ENCODE peak calls at places on chromosome 5, in five cellular contexts. U is A673; O is HCT116; Q is naive thymus-derived CD4-positive, alpha-beta T cell; D is ovary. B is an unnamed sample. For H3K4me1, the result is how much of the 10 kb centered on the place peaks cover.

GRCh38 chr5:102801375-102801774 is 46.3 kb downstream of the PAM start:
- DNase-seq in U (peak), O (no peak), D (no peak), Q (peak), B (peak)

GRCh38 chr5:133353741-133354140 is 258.6 kb downstream of the FSTL4 start:
- DNase-seq in Q (no peak), U (no peak), O (no peak), D (no peak), B (no peak)

GRCh38 chr5:122704247-122705036 is 70.4 kb upstream of the SNX2 start:
- DNase-seq in Q (peak), O (peak), U (peak), D (no peak), B (no peak)

GRCh38 chr5:107743357-107744000 is 72.7 kb upstream of the EFNA5 start:
- DNase-seq in O (no peak), Q (no peak), U (peak), D (no peak), B (no peak)

GRCh38 chr5:133294380-133294779 is 242.6 kb downstream of the HSPA4 start:
- DNase-seq in Q (no peak), D (no peak), O (no peak), U (no peak), B (no peak)

GRCh38 chr5:3157214-3157613 is 405.7 kb upstream of the IRX2 start:
- DNase-seq in O (no peak), D (no peak), U (no peak), Q (no peak), B (no peak)

GRCh38 chr5:76548525-76549229 is 74.5 kb downstream of the F2RL2 start:
- DNase-seq in Q (no peak), U (no peak), O (no peak), D (no peak), B (no peak)

GRCh38 chr5:142016576-142016975 is 3.7 kb upstream of the GNPDA1 start:
- DNase-seq in O (no peak), D (no peak), Q (no peak), U (no peak), B (no peak)

GRCh38 chr5:40503438-40503837 is 176.3 kb upstream of the PTGER4 start:
- DNase-seq in O (no peak), Q (peak), D (no peak), U (no peak), B (no peak)

GRCh38 chr5:15774632-15775031 is 274.7 kb downstream of the FBXL7 start:
- DNase-seq in Q (no peak), D (no peak), O (no peak), U (no peak), B (no peak)

GRCh38 chr5:135864503-135865443 is 30.3 kb downstream of the SLC25A48 start:
- DNase-seq in O (no peak), Q (no peak), U (no peak), D (no peak), B (no peak)

GRCh38 chr5:68395844-68396523 is 180.4 kb downstream of the PIK3R1 start:
- DNase-seq in U (no peak), O (no peak), D (no peak), Q (no peak), B (no peak)

DNA sequence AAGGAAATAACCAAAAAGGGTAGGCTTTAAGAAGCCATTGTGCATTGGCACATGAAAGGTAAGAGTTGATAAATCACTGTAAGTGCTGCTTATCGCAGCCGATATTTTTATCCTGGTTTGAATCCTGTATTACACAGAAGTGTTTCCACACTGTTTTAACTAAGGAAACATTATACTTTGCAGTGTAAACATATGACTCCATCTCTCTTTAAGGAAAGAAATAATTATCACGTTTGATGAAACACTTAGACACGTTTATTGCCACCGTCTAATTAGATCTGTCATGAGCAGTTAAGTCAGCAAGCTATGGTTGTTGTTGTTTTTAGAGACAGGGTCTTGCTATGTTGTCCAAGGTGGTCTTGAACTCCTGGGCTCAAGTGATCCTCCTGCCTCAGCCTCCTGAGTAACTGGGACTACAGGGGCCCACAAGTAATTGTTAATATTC is 85.7 kb upstream of the TNFAIP8 start:
- DNase-seq in U (no peak), Q (no peak), D (no peak), O (no peak), B (no peak)
- H3K4me1 ChIP-seq in U (under half), Q (under half), D (under half), O (under half), B (half or more)

GRCh38 chr5:12952409-12952808 is 992.1 kb downstream of the DNAH5 start:
- DNase-seq in O (no peak), U (no peak), Q (no peak), D (no peak), B (no peak)
- H3K4me3 ChIP-seq in O (no peak), U (no peak), Q (no peak), D (no peak), B (no peak)

GRCh38 chr5:132206782-132207181 is 20.9 kb downstream of the P4HA2 start:
- DNase-seq in Q (no peak), D (no peak), O (no peak), U (no peak), B (no peak)

GRCh38 chr5:132204330-132204729 is 23.3 kb downstream of the P4HA2 start:
- DNase-seq in U (no peak), Q (no peak), O (no peak), D (no peak), B (peak)

GRCh38 chr5:132204736-132205135 is 22.9 kb downstream of the P4HA2 start:
- DNase-seq in D (no peak), Q (no peak), O (no peak), U (no peak), B (no peak)

GRCh38 chr5:132203916-132204315 is 23.7 kb downstream of the P4HA2 start:
- DNase-seq in U (no peak), O (no peak), Q (no peak), D (no peak), B (no peak)

DNA sequence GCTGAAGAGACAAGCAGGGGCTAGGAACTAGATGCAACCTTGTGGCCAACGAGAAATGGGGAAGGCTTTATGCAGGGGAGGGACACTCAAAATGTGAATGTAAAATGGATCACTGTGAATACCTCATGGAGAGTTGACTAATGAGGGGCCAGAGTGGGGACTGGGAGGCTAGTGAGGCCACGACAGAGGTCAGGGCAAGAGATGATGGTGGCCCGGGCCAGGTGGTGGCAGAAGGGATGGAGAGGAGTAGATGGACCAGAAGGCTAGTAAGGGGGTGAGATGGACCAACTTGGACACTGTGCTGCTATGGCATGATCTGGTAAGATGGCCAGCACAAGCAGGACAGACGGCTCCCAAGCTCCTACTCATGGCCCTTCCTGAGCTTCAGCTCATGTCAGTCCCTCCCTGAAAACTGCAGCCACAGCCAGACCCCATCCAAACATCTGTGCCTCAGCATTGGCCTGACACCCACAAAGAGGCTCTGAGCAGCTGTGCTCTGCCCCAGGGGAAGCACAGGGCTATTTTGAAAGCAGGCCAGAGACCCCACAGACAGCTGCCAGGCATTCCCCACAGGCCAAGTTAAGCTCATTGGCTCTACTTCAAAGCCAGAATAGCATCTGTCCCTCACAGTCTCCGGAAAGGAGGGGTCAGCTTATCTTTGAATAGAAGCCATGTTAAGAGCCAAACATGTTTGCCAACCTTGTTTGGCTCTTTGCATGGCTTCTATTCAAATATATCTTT is 22.1 kb downstream of the P4HA2 start:
- DNase-seq in U (no peak), O (no peak), Q (no peak), D (no peak), B (no peak)
- H3K4me1 ChIP-seq in U (under half), O (under half), Q (under half), D (under half), B (under half)

GRCh38 chr5:59424515-59424914 is 469.0 kb downstream of the PDE4D start:
- DNase-seq in U (no peak), Q (no peak), D (no peak), O (no peak), B (no peak)

GRCh38 chr5:59416441-59416840 is 477.1 kb downstream of the PDE4D start:
- DNase-seq in O (no peak), D (no peak), Q (no peak), U (no peak), B (no peak)

GRCh38 chr5:59423021-59423420 is 470.5 kb downstream of the PDE4D start:
- DNase-seq in U (no peak), Q (no peak), D (no peak), O (no peak), B (no peak)

GRCh38 chr5:59418766-59419165 is 474.8 kb downstream of the PDE4D start:
- DNase-seq in U (no peak), D (no peak), O (no peak), Q (no peak), B (no peak)

GRCh38 chr5:59422026-59422941 is 471.2 kb downstream of the PDE4D start:
- DNase-seq in D (no peak), U (no peak), O (no peak), Q (no peak), B (no peak)
- H3K4me3 ChIP-seq in D (no peak), U (no peak), O (no peak), Q (no peak), B (no peak)

GRCh38 chr5:10565785-10566506 is 2.1 kb downstream of the ANKRD33B start:
- DNase-seq in D (no peak), Q (no peak), O (no peak), U (no peak), B (no peak)
- H3K4me1 ChIP-seq in D (under half), Q (under half), O (half or more), U (under half), B (under half)

DNA sequence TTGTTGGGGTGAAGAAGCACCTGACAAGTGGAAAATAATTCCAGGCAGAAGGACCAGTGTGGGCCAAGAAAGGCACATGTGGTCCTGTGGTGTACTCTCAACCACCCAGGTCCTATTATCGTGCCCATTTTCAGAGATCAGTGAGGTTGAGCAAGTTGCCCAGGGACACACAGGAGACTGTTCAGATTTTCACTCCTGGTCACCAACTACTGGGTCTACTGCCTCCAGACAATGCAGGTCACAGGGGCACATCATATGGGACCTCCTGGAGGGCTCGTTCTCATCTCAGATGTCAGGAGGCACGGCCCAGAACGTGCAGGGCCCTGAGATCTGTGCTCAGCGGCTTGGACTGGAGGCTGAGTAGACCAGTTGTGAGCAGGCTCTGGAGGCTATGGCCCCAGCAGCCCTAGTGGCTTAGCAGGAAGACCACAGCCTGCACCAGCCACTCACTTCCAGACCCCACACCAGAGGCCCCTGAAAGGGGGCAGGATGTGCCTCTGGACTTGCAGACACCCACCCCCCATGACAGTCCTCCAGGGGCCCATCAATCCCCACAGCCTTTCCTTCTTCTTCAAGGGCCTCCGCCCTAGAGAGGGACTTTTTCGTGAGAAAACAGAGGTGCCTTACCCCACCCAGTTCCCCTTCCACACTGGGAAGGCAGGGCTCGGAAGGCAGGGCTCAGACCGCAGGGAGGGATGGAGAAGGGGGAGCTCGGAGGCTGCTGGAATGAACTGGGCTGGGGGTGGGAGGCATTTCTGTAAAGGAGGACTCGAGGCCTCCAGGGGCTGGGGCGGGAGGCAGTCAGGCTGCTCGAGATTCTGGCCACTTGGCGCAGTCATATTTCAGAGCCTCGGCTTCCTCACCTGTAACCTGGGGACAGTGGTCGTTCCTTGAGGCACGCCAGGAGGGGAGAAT is 82.7 kb upstream of the NEURL1B start:
- DNase-seq in Q (no peak), U (no peak), D (no peak), O (no peak), B (no peak)
- H3K4me3 ChIP-seq in Q (no peak), U (no peak), D (peak), O (no peak), B (no peak)

DNA sequence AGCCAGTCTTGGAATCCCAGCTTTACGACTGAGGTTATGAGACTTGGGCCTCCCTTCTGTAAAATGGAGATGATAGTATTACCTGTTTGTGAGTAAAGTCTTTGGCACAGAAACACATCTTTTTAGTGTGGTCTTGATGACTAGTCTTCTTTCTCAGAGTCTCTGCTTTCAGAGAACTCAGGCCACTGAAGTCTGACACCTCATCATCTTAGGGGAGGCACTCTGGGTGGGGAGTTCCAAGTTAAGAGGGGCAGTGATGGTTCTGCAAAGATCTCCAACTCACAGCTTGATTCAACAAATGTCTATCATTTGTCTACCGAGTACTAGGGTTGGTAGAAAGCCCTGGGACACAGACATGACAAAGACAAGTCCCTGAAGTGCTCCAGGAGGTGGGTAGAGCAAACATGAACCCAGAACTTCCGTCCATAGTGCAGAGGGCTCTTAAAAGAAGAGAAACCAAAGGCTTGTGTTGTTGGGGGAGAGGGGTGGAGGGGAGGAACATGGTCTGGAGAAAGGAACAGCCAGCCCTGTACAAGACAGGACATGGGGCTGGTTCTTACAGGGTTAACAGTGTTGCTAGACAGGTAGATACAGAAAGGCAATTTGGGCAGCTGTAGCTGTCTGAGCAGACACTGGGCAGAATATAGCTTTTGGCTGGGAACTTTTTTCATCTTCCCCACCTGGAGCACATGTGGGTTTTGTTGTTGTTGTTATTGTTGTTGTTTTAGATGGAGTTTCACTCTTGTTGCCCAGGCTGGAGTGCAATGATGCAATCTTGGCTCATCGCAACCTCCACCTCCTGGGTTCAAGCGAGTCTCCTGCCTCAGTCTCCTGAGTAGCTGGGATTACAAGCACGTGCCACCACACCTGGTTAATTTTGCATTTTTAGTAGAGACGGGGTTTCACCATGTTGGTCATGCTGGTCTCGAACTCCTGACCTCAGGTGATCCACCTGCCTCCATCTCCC is 2.6 kb upstream of the CD14 start:
- DNase-seq in Q (no peak), U (no peak), D (no peak), O (no peak), B (no peak)
- H3K4me1 ChIP-seq in Q (under half), U (under half), D (under half), O (under half), B (under half)

B was measured in CD8-positive, alpha-beta T cell.